ENCODE peak calls at places on chromosome 10, in ten cellular contexts. One of them, this sample, is unnamed.

GRCh38 chr10:101558206-101558605 is 29.9 kb downstream of the POLL start:
- DNase-seq in mammary epithelial cell: peak; percentile 81
- DNase-seq in breast epithelium: no peak
- DNase-seq in left ventricle myocardium inferior: no peak
- DNase-seq in H9: peak; percentile 21
- DNase-seq in PC-9: no peak
- DNase-seq in left lung: no peak
- DNase-seq in IMR-90: no peak
- DNase-seq in tibial nerve: no peak
- DNase-seq in PC-3: no peak
- DNase-seq in this sample: no peak

GRCh38 chr10:10992961-10993714 is 24.5 kb upstream of the CELF2 start:
- DNase-seq in mammary epithelial cell: no peak
- DNase-seq in H9: no peak
- DNase-seq in tibial nerve: no peak
- DNase-seq in left ventricle myocardium inferior: no peak
- DNase-seq in PC-3: no peak
- DNase-seq in left lung: no peak
- DNase-seq in IMR-90: no peak
- DNase-seq in breast epithelium: no peak
- DNase-seq in PC-9: no peak
- DNase-seq in this sample: no peak

GRCh38 chr10:70078937-70079336 is 26.3 kb downstream of the MACROH2A2 start:
- DNase-seq in mammary epithelial cell: no peak
- DNase-seq in tibial nerve: no peak
- DNase-seq in breast epithelium: no peak
- DNase-seq in PC-9: no peak
- DNase-seq in left ventricle myocardium inferior: no peak
- DNase-seq in IMR-90: no peak
- DNase-seq in left lung: no peak
- DNase-seq in PC-3: no peak
- DNase-seq in H9: no peak
- DNase-seq in this sample: no peak

GRCh38 chr10:101686133-101686925 is 8.6 kb downstream of the FBXW4 start:
- DNase-seq in tibial nerve: no peak
- DNase-seq in PC-9: no peak
- DNase-seq in left ventricle myocardium inferior: no peak
- DNase-seq in H9: no peak
- DNase-seq in breast epithelium: no peak
- DNase-seq in PC-3: no peak
- DNase-seq in IMR-90: peak; percentile 12
- DNase-seq in mammary epithelial cell: peak; percentile 50
- DNase-seq in left lung: no peak
- DNase-seq in this sample: no peak

GRCh38 chr10:62666264-62666663 is 138.3 kb upstream of the ADO start:
- DNase-seq in left ventricle myocardium inferior: no peak
- DNase-seq in left lung: no peak
- DNase-seq in mammary epithelial cell: no peak
- DNase-seq in tibial nerve: no peak
- DNase-seq in PC-3: peak; percentile 30
- DNase-seq in IMR-90: no peak
- DNase-seq in PC-9: no peak
- DNase-seq in H9: no peak
- DNase-seq in breast epithelium: no peak
- DNase-seq in this sample: no peak

GRCh38 chr10:62734781-62735463 is 69.6 kb upstream of the ADO start:
- DNase-seq in mammary epithelial cell: no peak
- DNase-seq in H9: no peak
- DNase-seq in left lung: no peak
- DNase-seq in PC-9: no peak
- DNase-seq in breast epithelium: no peak
- DNase-seq in PC-3: peak; percentile 100
- DNase-seq in tibial nerve: no peak
- DNase-seq in left ventricle myocardium inferior: no peak
- DNase-seq in IMR-90: no peak
- DNase-seq in this sample: no peak

GRCh38 chr10:120981601-120982381 is 130.6 kb downstream of the WDR11 start:
- DNase-seq in PC-3: no peak
- DNase-seq in tibial nerve: no peak
- DNase-seq in PC-9: no peak
- DNase-seq in H9: no peak
- DNase-seq in left lung: no peak
- DNase-seq in breast epithelium: no peak
- DNase-seq in mammary epithelial cell: no peak
- DNase-seq in left ventricle myocardium inferior: no peak
- DNase-seq in IMR-90: no peak
- DNase-seq in this sample: no peak

GRCh38 chr10:58152698-58153263 is 114.9 kb downstream of the IPMK start:
- DNase-seq in mammary epithelial cell: peak; percentile 52
- DNase-seq in IMR-90: peak; percentile 53
- DNase-seq in PC-9: no peak
- DNase-seq in breast epithelium: no peak
- DNase-seq in left ventricle myocardium inferior: peak; percentile 18
- DNase-seq in H9: peak; percentile 63
- DNase-seq in tibial nerve: peak; percentile 45
- DNase-seq in PC-3: peak; percentile 91
- DNase-seq in left lung: no peak
- DNase-seq in this sample: peak; percentile 10

GRCh38 chr10:87058171-87058570 is 36.5 kb downstream of the GLUD1 start:
- DNase-seq in left lung: no peak
- DNase-seq in PC-9: no peak
- DNase-seq in tibial nerve: no peak
- DNase-seq in left ventricle myocardium inferior: no peak
- DNase-seq in H9: no peak
- DNase-seq in IMR-90: no peak
- DNase-seq in PC-3: no peak
- DNase-seq in mammary epithelial cell: no peak
- DNase-seq in breast epithelium: no peak
- DNase-seq in this sample: no peak

GRCh38 chr10:90947025-90947960 is 26.4 kb upstream of the ANKRD1 start:
- DNase-seq in left lung: no peak
- DNase-seq in breast epithelium: no peak
- DNase-seq in H9: no peak
- DNase-seq in PC-9: no peak
- DNase-seq in left ventricle myocardium inferior: no peak
- DNase-seq in PC-3: no peak
- DNase-seq in mammary epithelial cell: no peak
- DNase-seq in tibial nerve: no peak
- DNase-seq in IMR-90: peak; percentile 46
- DNase-seq in this sample: no peak

DNA sequence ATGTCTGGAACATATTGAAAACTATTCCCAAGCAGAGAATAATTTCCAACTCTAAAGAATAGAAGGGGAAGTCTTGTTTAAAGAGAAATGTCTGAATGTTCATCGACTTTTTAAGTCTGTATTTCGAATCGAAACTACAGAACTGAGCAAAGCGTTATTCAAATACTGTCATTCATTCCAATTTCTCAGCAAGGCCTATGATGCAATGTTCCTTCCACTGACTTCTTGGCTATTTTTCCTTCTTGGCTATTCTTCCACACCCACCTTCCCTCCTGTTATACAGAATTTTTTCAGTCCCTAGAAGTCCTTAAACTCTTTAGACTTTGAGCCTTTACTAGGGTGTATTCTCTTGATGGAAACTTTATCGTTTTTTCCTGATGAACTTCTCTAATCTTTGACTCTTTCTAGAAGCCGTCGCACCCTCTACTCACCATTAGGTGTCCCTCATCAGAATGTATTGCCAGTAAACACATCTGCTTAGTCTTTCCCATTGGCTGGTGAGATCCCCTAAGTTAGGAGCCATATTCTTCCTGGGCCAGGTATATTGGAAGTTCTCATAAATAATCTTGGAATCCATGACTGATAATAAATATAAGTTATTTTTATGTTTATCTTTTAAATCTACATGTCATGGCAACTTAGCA is 235.7 kb upstream of the CCDC6 start:
- DNase-seq in PC-9: no peak
- DNase-seq in tibial nerve: no peak
- DNase-seq in PC-3: no peak
- DNase-seq in IMR-90: no peak
- DNase-seq in left ventricle myocardium inferior: no peak
- DNase-seq in H9: no peak
- DNase-seq in breast epithelium: no peak
- DNase-seq in mammary epithelial cell: no peak
- DNase-seq in left lung: no peak
- DNase-seq in this sample: no peak
- H3K27ac ChIP-seq in PC-9: no peak overlapping the region
- H3K27ac ChIP-seq in tibial nerve: peak overlapping the region; percentile 74
- H3K27ac ChIP-seq in PC-3: no peak overlapping the region
- H3K27ac ChIP-seq in IMR-90: no peak overlapping the region
- H3K27ac ChIP-seq in left ventricle myocardium inferior: peak overlapping the region; percentile 90
- H3K27ac ChIP-seq in H9: no peak overlapping the region
- H3K27ac ChIP-seq in breast epithelium: no peak overlapping the region
- H3K27ac ChIP-seq in mammary epithelial cell: no peak overlapping the region
- H3K27ac ChIP-seq in left lung: no peak overlapping the region
- H3K27ac ChIP-seq in this sample: no peak overlapping the region

GRCh38 chr10:93999401-93999851 is 5.7 kb downstream of the PLCE1 start:
- DNase-seq in left lung: peak; percentile 67
- DNase-seq in breast epithelium: peak; percentile 60
- DNase-seq in H9: peak; percentile 39
- DNase-seq in IMR-90: peak; percentile 63
- DNase-seq in left ventricle myocardium inferior: peak; percentile 52
- DNase-seq in tibial nerve: peak; percentile 70
- DNase-seq in PC-9: no peak
- DNase-seq in PC-3: no peak
- DNase-seq in mammary epithelial cell: peak; percentile 1
- DNase-seq in this sample: no peak
- TF ChIP-seq CTCF in left lung: no peak
- TF ChIP-seq CTCF in breast epithelium: no peak
- TF ChIP-seq CTCF in H9: no peak
- TF ChIP-seq CTCF in IMR-90: no peak
- TF ChIP-seq CTCF in left ventricle myocardium inferior: no peak
- TF ChIP-seq CTCF in tibial nerve: peak; percentile 22
- TF ChIP-seq CTCF in PC-9: no peak
- TF ChIP-seq CTCF in PC-3: no peak
- TF ChIP-seq CTCF in mammary epithelial cell: no peak
- TF ChIP-seq CTCF in this sample: no peak

DNA sequence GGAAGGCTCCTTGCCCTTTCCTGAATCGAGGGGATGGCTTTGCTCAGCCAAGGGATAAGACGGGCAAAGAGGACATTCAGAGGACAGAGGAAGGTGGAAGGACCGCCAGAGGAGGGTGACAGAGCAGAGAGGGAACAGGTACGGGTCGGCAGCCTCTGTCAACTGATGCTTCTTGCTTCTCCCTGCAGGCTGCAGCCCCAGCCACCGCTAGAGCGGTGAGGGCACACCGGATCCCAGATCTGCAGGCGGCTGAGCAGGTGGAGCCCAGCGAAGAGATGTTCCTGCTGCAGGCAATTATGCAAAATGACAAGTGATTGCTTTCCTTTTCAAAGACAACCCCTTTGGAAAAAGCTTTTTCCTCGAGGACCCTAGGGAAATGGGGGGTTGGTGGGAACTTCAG is 181.9 kb upstream of the ANKRD30A start:
- DNase-seq in PC-3: no peak
- DNase-seq in mammary epithelial cell: no peak
- DNase-seq in tibial nerve: no peak
- DNase-seq in left ventricle myocardium inferior: no peak
- DNase-seq in breast epithelium: no peak
- DNase-seq in H9: no peak
- DNase-seq in PC-9: no peak
- DNase-seq in IMR-90: no peak
- DNase-seq in left lung: no peak
- DNase-seq in this sample: no peak
- H3K9me3 ChIP-seq in PC-3: no peaks in the 10 kb centered on the region
- H3K9me3 ChIP-seq in mammary epithelial cell: peaks cover 3% of the 10 kb centered on the region
- H3K9me3 ChIP-seq in tibial nerve: no peaks in the 10 kb centered on the region
- H3K9me3 ChIP-seq in left ventricle myocardium inferior: no peaks in the 10 kb centered on the region
- H3K9me3 ChIP-seq in breast epithelium: no peaks in the 10 kb centered on the region
- H3K9me3 ChIP-seq in H9: peaks cover 54% of the 10 kb centered on the region
- H3K9me3 ChIP-seq in PC-9: no peaks in the 10 kb centered on the region
- H3K9me3 ChIP-seq in IMR-90: peaks cover 6% of the 10 kb centered on the region
- H3K9me3 ChIP-seq in left lung: peaks cover 3% of the 10 kb centered on the region
- H3K9me3 ChIP-seq in this sample: no peaks in the 10 kb centered on the region

GRCh38 chr10:133259603-133259992 is 17.1 kb downstream of the ADAM8 start:
- DNase-seq in tibial nerve: no peak
- DNase-seq in IMR-90: no peak
- DNase-seq in breast epithelium: no peak
- DNase-seq in left lung: no peak
- DNase-seq in H9: no peak
- DNase-seq in mammary epithelial cell: no peak
- DNase-seq in PC-9: no peak
- DNase-seq in PC-3: peak; percentile 4
- DNase-seq in left ventricle myocardium inferior: no peak
- DNase-seq in this sample: no peak

GRCh38 chr10:133257489-133258065 is 19.1 kb downstream of the ADAM8 start:
- DNase-seq in PC-9: no peak
- DNase-seq in PC-3: peak; percentile 70
- DNase-seq in IMR-90: no peak
- DNase-seq in mammary epithelial cell: peak; percentile 58
- DNase-seq in left lung: peak; percentile 95
- DNase-seq in left ventricle myocardium inferior: peak; percentile 74
- DNase-seq in tibial nerve: peak; percentile 63
- DNase-seq in breast epithelium: peak; percentile 71
- DNase-seq in H9: peak; percentile 79
- DNase-seq in this sample: no peak

GRCh38 chr10:133258818-133259602 is 17.7 kb downstream of the ADAM8 start:
- DNase-seq in mammary epithelial cell: peak; percentile 99
- DNase-seq in tibial nerve: peak; percentile 85
- DNase-seq in breast epithelium: no peak
- DNase-seq in IMR-90: peak; percentile 100
- DNase-seq in left lung: peak; percentile 93
- DNase-seq in PC-9: peak; percentile 88
- DNase-seq in PC-3: peak; percentile 97
- DNase-seq in H9: no peak
- DNase-seq in left ventricle myocardium inferior: peak; percentile 72
- DNase-seq in this sample: peak; percentile 75

GRCh38 chr10:133260895-133261725 is 15.6 kb downstream of the ADAM8 start:
- DNase-seq in mammary epithelial cell: no peak
- DNase-seq in IMR-90: no peak
- DNase-seq in PC-9: no peak
- DNase-seq in H9: no peak
- DNase-seq in left ventricle myocardium inferior: peak; percentile 62
- DNase-seq in PC-3: peak; percentile 28
- DNase-seq in breast epithelium: no peak
- DNase-seq in tibial nerve: no peak
- DNase-seq in left lung: peak; percentile 91
- DNase-seq in this sample: peak; percentile 70

DNA sequence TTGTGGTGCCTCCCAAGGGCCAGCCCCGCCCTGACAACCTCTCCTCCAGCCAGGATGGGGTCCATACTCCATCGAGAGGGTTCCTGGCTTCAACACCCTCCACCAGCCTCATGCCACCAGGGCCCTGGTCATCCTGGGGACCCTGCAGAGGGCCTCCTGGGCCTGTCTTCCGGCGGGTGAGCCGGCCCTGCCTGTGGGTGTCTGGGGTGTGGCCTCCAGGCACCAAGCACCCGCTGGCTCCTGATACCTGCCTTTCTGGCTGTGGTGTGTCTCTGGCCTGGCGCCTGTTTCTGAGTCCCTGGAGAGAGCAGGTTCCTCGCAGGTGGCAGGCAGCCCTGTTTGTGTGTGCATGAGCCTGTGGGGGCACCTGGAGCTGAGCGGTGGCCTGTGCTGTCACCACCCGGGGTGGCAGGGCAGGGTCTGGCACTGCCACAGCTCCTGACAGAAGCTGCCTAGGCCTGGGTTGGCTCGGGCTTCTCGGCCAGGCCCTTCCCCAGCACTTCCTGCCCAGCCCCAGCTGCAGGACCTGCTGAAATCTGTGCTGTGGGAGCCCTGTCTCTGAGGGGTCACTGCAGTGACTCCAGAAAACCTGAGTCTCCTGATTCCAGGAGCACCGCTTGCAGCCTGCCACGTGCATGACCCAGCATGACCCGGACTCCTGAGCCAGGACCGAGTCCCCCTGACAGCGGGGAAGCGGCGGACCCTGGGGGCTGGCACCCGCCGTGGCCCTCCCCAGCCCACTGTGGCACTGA is 18.4 kb downstream of the ADAM8 start:
- DNase-seq in PC-9: peak; percentile 54
- DNase-seq in mammary epithelial cell: peak; percentile 71
- DNase-seq in breast epithelium: no peak
- DNase-seq in left ventricle myocardium inferior: no peak
- DNase-seq in left lung: peak; percentile 87
- DNase-seq in H9: no peak
- DNase-seq in IMR-90: no peak
- DNase-seq in PC-3: peak; percentile 65
- DNase-seq in tibial nerve: no peak
- DNase-seq in this sample: no peak
- H3K27ac ChIP-seq in PC-9: peak overlapping the region; percentile 71
- H3K27ac ChIP-seq in mammary epithelial cell: peak overlapping the region; percentile 50
- H3K27ac ChIP-seq in breast epithelium: peak overlapping the region; percentile 89
- H3K27ac ChIP-seq in left ventricle myocardium inferior: peak overlapping the region; percentile 64
- H3K27ac ChIP-seq in left lung: peak overlapping the region; percentile 84
- H3K27ac ChIP-seq in H9: no peak overlapping the region
- H3K27ac ChIP-seq in IMR-90: no peak overlapping the region
- H3K27ac ChIP-seq in PC-3: peak overlapping the region; percentile 97
- H3K27ac ChIP-seq in tibial nerve: peak overlapping the region; percentile 94
- H3K27ac ChIP-seq in this sample: peak overlapping the region; percentile 67

This sample was measured in CD4-positive, alpha-beta T cell.